ENCODE peak calls at places on chromosomes 5 and 9, in eight cellular contexts. L, K, O, Y, D, A, X and T are unnamed samples.
A peak's percentile ranks its signal among the peaks of the same experiment; 100 is the strongest.

GRCh38 chr5:321233-321725 is at the start of gene AHRR:
- DNase-seq in D (peak; percentile 78), X (peak; percentile 63), K (no peak), L (no peak), A (peak; percentile 56), Y (no peak), O (no peak), T (peak; percentile 59)

GRCh38 chr9:136512651-136513066 is 29.8 kb upstream of the SEC16A start:
- DNase-seq in D (no peak), X (peak; percentile 39), A (no peak), Y (no peak), K (no peak), O (no peak), L (no peak), T (no peak)

GRCh38 chr5:32642276-32643002 is 57.1 kb downstream of the SUB1 start:
- DNase-seq in K (no peak), L (no peak), O (no peak), Y (peak; percentile 39), D (no peak), A (no peak), X (peak; percentile 52), T (peak; percentile 27)

GRCh38 chr5:56569576-56569975 is 245.8 kb upstream of the MAP3K1 start:
- DNase-seq in K (no peak), L (no peak), D (no peak), Y (peak; percentile 67), A (no peak), O (no peak), X (peak; percentile 83), T (peak; percentile 32)

GRCh38 chr5:96324708-96325107 is 108.3 kb downstream of the PCSK1 start:
- DNase-seq in Y (peak; percentile 66), D (no peak), O (no peak), L (no peak), X (peak; percentile 82), A (no peak), K (no peak), T (peak; percentile 85)

GRCh38 chr9:124506931-124507879 is at the start of gene NR5A1:
- DNase-seq in D (no peak), Y (no peak), X (no peak), L (peak; percentile 37), K (no peak), O (no peak), A (no peak), T (no peak)

GRCh38 chr5:120848883-120849282 is 384.8 kb downstream of the PRR16 start:
- DNase-seq in A (no peak), O (no peak), Y (no peak), D (no peak), L (no peak), X (no peak), K (no peak), T (no peak)

GRCh38 chr9:22307013-22307711 is 139.5 kb upstream of the DMRTA1 start:
- DNase-seq in K (no peak), L (peak; percentile 60), X (peak; percentile 76), Y (peak; percentile 69), D (no peak), A (peak; percentile 26), O (no peak), T (peak; percentile 41)

GRCh38 chr5:90170231-90170630 is 239.3 kb downstream of the CETN3 start:
- DNase-seq in O (no peak), K (no peak), X (no peak), A (no peak), L (no peak), Y (no peak), D (no peak), T (no peak)

GRCh38 chr5:76724871-76725270 is 8.9 kb downstream of the F2R start:
- DNase-seq in L (no peak), A (no peak), Y (peak; percentile 69), D (no peak), O (no peak), K (no peak), X (peak; percentile 42), T (peak; percentile 83)

GRCh38 chr5:138536665-138537315 is 6.2 kb downstream of the ETF1 start:
- DNase-seq in D (no peak), L (no peak), O (no peak), X (no peak), K (no peak), Y (no peak), A (no peak), T (no peak)

GRCh38 chr9:121529237-121529987 is 29.8 kb upstream of the GGTA1 start:
- DNase-seq in X (peak; percentile 99), D (peak; percentile 79), A (no peak), Y (no peak), O (peak; percentile 97), K (peak; percentile 97), L (peak; percentile 76), T (peak; percentile 93)

GRCh38 chr5:118616281-118616680 is 372.1 kb downstream of the DTWD2 start:
- DNase-seq in X (no peak), Y (no peak), L (no peak), D (no peak), K (no peak), O (no peak), A (no peak), T (no peak)

GRCh38 chr5:118614701-118615475 is 373.5 kb downstream of the DTWD2 start:
- DNase-seq in O (no peak), X (no peak), L (no peak), A (no peak), D (no peak), K (no peak), Y (no peak), T (no peak)

GRCh38 chr5:118605761-118606160 is 382.6 kb downstream of the DTWD2 start:
- DNase-seq in Y (no peak), L (no peak), X (no peak), D (no peak), A (no peak), K (no peak), O (no peak), T (no peak)

GRCh38 chr5:118606940-118607339 is 381.4 kb downstream of the DTWD2 start:
- DNase-seq in Y (no peak), X (no peak), D (no peak), K (no peak), O (no peak), L (no peak), A (no peak), T (no peak)

DNA sequence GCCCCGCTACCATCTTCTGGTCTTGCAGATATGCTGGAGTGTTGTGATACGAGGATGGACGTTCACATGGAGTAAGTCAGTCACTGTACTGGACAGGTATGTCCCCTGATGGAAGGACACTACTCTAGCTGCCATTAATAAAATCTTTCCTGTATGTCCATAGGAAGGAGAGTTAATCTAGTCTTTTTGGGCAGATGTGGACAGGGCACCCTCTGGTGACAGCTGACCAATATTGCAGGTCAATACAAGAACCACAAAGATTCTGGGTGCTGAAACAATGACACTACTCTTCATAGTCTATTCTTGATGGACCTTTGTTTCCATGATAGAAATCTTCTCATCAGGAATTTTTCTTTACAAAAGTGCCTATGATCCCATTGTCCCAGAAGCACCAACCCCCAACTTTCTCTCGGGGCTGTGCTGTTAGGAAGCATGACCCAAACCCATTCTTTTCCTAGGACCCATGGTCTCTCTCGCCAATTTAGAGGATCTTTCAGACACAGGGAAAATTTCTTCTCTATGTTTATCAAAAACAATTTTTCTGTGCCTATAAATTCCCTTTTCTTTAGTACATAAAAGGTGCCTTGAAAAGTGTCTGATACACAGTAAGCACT is 376.9 kb downstream of the DTWD2 start:
- DNase-seq in K (no peak), X (peak; percentile 39), D (no peak), A (no peak), Y (no peak), O (no peak), L (peak; percentile 43), T (peak; percentile 2)
- TF ChIP-seq CTCF in K (no peak), X (peak; percentile 59), D (peak; percentile 46), A (peak; percentile 74), Y (peak; percentile 81), O (peak; percentile 47), L (peak; percentile 36), T (peak; percentile 78)

DNA sequence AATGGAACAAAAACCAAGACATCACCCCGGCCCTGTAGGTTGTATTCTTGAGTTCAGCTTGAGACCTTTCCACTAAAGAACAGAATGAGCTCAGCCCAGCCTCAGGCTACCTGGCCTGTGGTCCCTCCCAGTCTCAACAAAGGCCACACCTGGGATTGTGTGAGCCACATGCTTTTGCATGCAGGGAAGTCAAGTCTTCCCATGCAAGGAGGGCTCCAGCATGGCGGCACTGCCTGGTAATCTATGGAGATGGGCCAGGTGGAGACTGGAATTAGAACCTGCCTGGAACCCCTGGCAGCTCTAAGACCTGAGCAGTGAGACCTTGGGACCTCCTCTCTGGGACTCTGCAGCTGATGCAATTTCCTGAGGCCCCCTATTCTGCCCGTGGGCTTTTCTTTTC is 49.4 kb upstream of the OTULINL start:
- DNase-seq in A (no peak), D (no peak), O (no peak), K (peak; percentile 43), X (no peak), L (no peak), Y (no peak), T (no peak)
- TF ChIP-seq CTCF in A (no peak), D (no peak), O (no peak), K (no peak), X (no peak), L (no peak), Y (no peak), T (no peak)

GRCh38 chr9:78783743-78784142 is 486.8 kb downstream of the PSAT1 start:
- DNase-seq in K (no peak), X (no peak), D (no peak), O (no peak), Y (no peak), L (no peak), A (no peak), T (no peak)
- TF ChIP-seq CTCF in K (no peak), X (peak; percentile 36), D (no peak), O (no peak), Y (peak; percentile 35), L (no peak), A (peak; percentile 46), T (peak; percentile 75)

GRCh38 chr9:128412120-128412790 is 8.4 kb upstream of the CERCAM start:
- DNase-seq in L (no peak), X (peak; percentile 51), O (no peak), A (peak; percentile 99), Y (no peak), D (peak; percentile 58), K (no peak), T (peak; percentile 28)

GRCh38 chr9:128411373-128412119 is 9.1 kb upstream of the CERCAM start:
- DNase-seq in K (no peak), A (no peak), X (no peak), Y (no peak), O (no peak), L (no peak), D (no peak), T (no peak)

GRCh38 chr9:128409450-128409849 is 11.2 kb upstream of the CERCAM start:
- DNase-seq in K (no peak), A (no peak), D (no peak), X (no peak), O (no peak), L (no peak), Y (no peak), T (no peak)

GRCh38 chr9:128408963-128409431 is 11.7 kb upstream of the CERCAM start:
- DNase-seq in X (no peak), D (no peak), Y (no peak), K (no peak), L (no peak), O (no peak), A (peak; percentile 75), T (no peak)

DNA sequence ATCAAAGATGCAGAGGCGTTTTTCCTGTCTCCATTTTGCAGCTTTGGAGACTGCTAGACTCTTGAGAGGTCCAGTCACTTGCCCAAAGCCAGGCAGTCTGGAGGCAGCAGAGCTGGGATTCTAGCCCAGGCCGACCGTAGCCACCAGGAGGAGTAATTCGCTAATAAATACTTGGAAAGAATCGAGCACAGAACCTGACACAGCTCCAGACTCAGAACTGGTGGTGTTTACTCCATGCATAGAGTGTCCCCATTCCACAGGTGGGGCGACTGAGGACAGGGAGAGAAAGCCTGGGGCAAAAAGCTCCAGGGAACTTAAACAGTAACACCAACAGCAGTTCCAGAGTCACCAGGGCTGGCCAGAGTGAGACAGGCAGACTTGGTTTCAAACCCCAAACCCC is 10.7 kb upstream of the CERCAM start:
- DNase-seq in D (no peak), X (peak; percentile 49), O (no peak), K (no peak), Y (no peak), A (no peak), L (no peak), T (peak; percentile 39)
- TF ChIP-seq CTCF in D (no peak), X (peak; percentile 45), O (peak; percentile 5), K (no peak), Y (peak; percentile 48), A (no peak), L (peak; percentile 4), T (peak; percentile 59)